ENCODE peak calls at places on chromosome 21, in eight cellular contexts. X is endodermal cell, A is uterus, N is HCT116, C is ascending aorta, D is ovary, K is fibroblast of lung, Q is stomach. Y is an unnamed sample. For H3K27me3, the result is how much of the 10 kb centered on the place peaks cover.

GRCh38 chr21:44294391-44295162 is 5.3 kb upstream of the PFKL start:
- DNase-seq in N (no peak), X (no peak), C (no peak), D (peak), K (no peak), Q (peak), A (peak), Y (no peak)

GRCh38 chr21:45109831-45110492 is 35.6 kb downstream of the ADARB1 start:
- DNase-seq in N (no peak), X (no peak), C (no peak), A (no peak), D (no peak), K (peak), Q (no peak), Y (no peak)

GRCh38 chr21:21464691-21465090 is 466.5 kb downstream of the NCAM2 start:
- DNase-seq in N (no peak), Q (no peak), K (no peak), D (no peak), A (no peak), C (no peak), X (no peak), Y (no peak)

GRCh38 chr21:38219049-38219628 is 37.7 kb upstream of the KCNJ15 start:
- DNase-seq in C (no peak), Q (peak), K (peak), N (peak), D (peak), X (peak), A (peak), Y (peak)

GRCh38 chr21:39799178-39799577 is 54.2 kb downstream of the IGSF5 start:
- DNase-seq in K (no peak), D (no peak), Q (no peak), C (no peak), N (no peak), X (no peak), A (no peak), Y (no peak)

GRCh38 chr21:42678118-42678430 is 24.7 kb downstream of the PDE9A start:
- DNase-seq in C (no peak), Q (no peak), K (no peak), A (no peak), D (no peak), N (no peak), X (no peak), Y (no peak)

GRCh38 chr21:17537299-17537698 is 24.5 kb downstream of the CXADR start:
- DNase-seq in A (no peak), K (no peak), D (no peak), N (no peak), Q (no peak), C (no peak), X (no peak), Y (peak)

GRCh38 chr21:45985471-45986315 is 4.1 kb downstream of the COL6A1 start:
- DNase-seq in D (peak), K (no peak), N (no peak), Q (no peak), A (peak), C (no peak), X (no peak), Y (peak)

GRCh38 chr21:43902441-43902840 is 37.4 kb downstream of the AGPAT3 start:
- DNase-seq in X (no peak), K (no peak), A (peak), C (no peak), Q (no peak), D (no peak), N (no peak), Y (no peak)

GRCh38 chr21:46220275-46220810 is 8.2 kb downstream of the LSS start:
- DNase-seq in C (no peak), A (no peak), N (no peak), X (peak), D (peak), Q (no peak), K (no peak), Y (no peak)

GRCh38 chr21:17679002-17679600 is 66.4 kb upstream of the BTG3 start:
- DNase-seq in D (no peak), N (peak), C (no peak), A (no peak), X (no peak), K (peak), Q (no peak), Y (peak)

GRCh38 chr21:45162809-45163208 is 88.4 kb downstream of the ADARB1 start:
- DNase-seq in X (peak), C (no peak), A (no peak), K (no peak), Q (no peak), N (no peak), D (no peak), Y (no peak)

GRCh38 chr21:15809818-15810217 is 80.0 kb downstream of the USP25 start:
- DNase-seq in C (no peak), A (no peak), D (no peak), X (no peak), N (no peak), K (peak), Q (no peak), Y (no peak)

GRCh38 chr21:45756669-45757068 is 113.1 kb downstream of the PCBP3 start:
- DNase-seq in D (no peak), X (no peak), N (no peak), C (no peak), A (no peak), Q (no peak), K (no peak), Y (no peak)

GRCh38 chr21:17438642-17439041 is 74.2 kb upstream of the CXADR start:
- DNase-seq in D (no peak), A (no peak), Q (no peak), C (no peak), N (no peak), K (no peak), X (peak), Y (no peak)

GRCh38 chr21:45334134-45334533 is 46.4 kb upstream of the POFUT2 start:
- DNase-seq in Q (no peak), K (no peak), A (no peak), C (no peak), D (peak), X (no peak), N (no peak), Y (no peak)

GRCh38 chr21:15332572-15332971 is 267.8 kb upstream of the NRIP1 start:
- DNase-seq in A (no peak), N (no peak), D (no peak), K (no peak), Q (no peak), C (no peak), X (no peak), Y (no peak)

GRCh38 chr21:45091540-45092322 is 17.4 kb downstream of the ADARB1 start:
- DNase-seq in D (no peak), C (no peak), Q (no peak), A (no peak), N (no peak), X (no peak), K (no peak), Y (no peak)

GRCh38 chr21:27134513-27134912 is 167.6 kb upstream of the ADAMTS5 start:
- DNase-seq in D (no peak), X (no peak), K (peak), C (no peak), N (no peak), Q (no peak), A (no peak), Y (no peak)

GRCh38 chr21:46154155-46154954 is 1.0 kb downstream of the FTCD start:
- DNase-seq in D (peak), C (peak), K (no peak), N (no peak), X (peak), Q (peak), A (peak), Y (no peak)

GRCh38 chr21:45264919-45265515 is 22.7 kb downstream of the POFUT2 start:
- DNase-seq in K (no peak), N (no peak), A (no peak), Q (peak), D (peak), C (no peak), X (peak), Y (no peak)

GRCh38 chr21:37496972-37497371 is 130.4 kb downstream of the DYRK1A start:
- DNase-seq in Q (no peak), K (no peak), N (no peak), D (no peak), A (no peak), C (no peak), X (no peak), Y (no peak)

GRCh38 chr21:46055863-46056281 is 42.0 kb upstream of the COL6A2 start:
- DNase-seq in A (peak), D (peak), C (no peak), Q (no peak), K (peak), X (peak), N (no peak), Y (peak)

GRCh38 chr21:31348188-31348587 is 4.1 kb upstream of the TIAM1 start:
- DNase-seq in C (no peak), D (no peak), Q (no peak), X (peak), N (no peak), A (no peak), K (no peak), Y (no peak)

GRCh38 chr21:36254106-36254941 is 65.7 kb upstream of the MORC3 start:
- DNase-seq in A (no peak), D (no peak), Q (no peak), K (no peak), N (no peak), X (no peak), C (no peak), Y (no peak)

GRCh38 chr21:45319461-45320211 is 31.9 kb upstream of the POFUT2 start:
- DNase-seq in D (peak), K (peak), N (no peak), C (peak), A (no peak), X (peak), Q (no peak), Y (no peak)

GRCh38 chr21:42880352-42880751 is 1.0 kb upstream of the WDR4 start:
- DNase-seq in D (no peak), Q (no peak), C (no peak), X (no peak), K (no peak), A (no peak), N (no peak), Y (no peak)

GRCh38 chr21:38741976-38742309 is 63.8 kb upstream of the ETS2 start:
- DNase-seq in Q (no peak), K (no peak), N (no peak), D (no peak), C (no peak), A (no peak), X (no peak), Y (no peak)

GRCh38 chr21:42846221-42846620 is 33.1 kb downstream of the WDR4 start:
- DNase-seq in K (no peak), N (no peak), A (no peak), D (no peak), Q (no peak), C (no peak), X (no peak), Y (peak)

GRCh38 chr21:44855572-44855971 is 17.9 kb downstream of the PTTG1IP start:
- DNase-seq in A (no peak), N (no peak), K (no peak), X (no peak), Q (no peak), D (no peak), C (no peak), Y (no peak)

GRCh38 chr21:38716088-38716487 is 89.6 kb upstream of the ETS2 start:
- DNase-seq in X (no peak), K (no peak), Q (no peak), N (no peak), C (no peak), D (no peak), A (no peak), Y (no peak)

GRCh38 chr21:45846373-45847160 is 135.0 kb upstream of the COL6A1 start:
- DNase-seq in A (peak), N (no peak), K (peak), Q (no peak), X (peak), C (no peak), D (no peak), Y (peak)

GRCh38 chr21:31317688-31318087 is 26.4 kb downstream of the TIAM1 start:
- DNase-seq in N (no peak), A (no peak), Q (no peak), K (no peak), C (no peak), X (no peak), D (no peak), Y (no peak)

GRCh38 chr21:36699026-36699545 is at the start of gene SIM2:
- DNase-seq in C (no peak), D (no peak), Q (peak), A (no peak), N (peak), K (peak), X (peak), Y (peak)

DNA sequence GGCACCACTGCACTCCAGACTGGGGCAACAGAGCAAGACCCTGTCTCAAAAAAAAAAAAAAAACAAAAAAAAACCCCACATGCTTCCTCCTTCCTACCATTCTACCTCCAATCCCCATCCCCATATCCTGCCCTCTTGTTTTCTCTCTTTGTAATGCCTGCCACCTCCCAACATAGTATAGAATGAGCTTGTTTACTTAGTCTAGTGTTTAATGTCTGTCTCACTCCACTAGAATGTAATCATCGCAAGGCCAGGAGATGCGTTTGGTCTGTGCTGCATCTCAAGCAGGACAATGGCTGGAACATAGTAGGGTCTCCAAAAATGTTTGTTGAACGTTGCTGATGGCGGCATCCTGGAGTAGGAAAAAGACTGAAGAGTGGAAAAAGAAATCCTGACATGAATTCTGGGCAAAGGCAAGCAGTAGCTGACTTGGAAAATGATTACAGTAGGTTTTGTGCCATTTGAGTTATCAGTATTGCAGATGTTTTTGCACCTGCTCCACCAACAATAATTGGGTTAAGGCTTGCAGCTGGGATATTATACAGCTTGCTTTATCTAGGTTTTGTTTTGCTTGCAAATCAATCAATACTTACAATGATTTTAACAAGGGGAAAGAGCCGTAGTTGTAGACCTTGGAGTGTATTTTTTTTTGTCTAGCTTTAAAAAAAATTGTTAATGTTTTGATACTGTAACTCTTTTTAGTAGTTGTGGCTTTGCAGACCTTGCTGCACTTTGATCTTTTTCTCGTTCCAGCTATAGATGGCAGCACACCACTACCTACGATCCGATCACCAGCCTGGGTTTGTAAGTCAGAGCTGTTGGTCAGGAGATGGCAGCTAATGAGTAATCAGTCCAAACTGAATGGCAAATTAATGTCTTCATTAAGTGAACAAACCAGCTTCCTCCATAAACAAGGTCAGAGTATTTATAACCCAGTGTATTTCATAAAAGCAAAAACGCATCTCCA is 62.4 kb downstream of the BACH1 start:
- DNase-seq in A (no peak), D (no peak), K (no peak), N (no peak), Q (no peak), C (no peak), X (no peak), Y (peak)
- TF ChIP-seq CTCF in A (no peak), D (no peak), K (no peak), N (no peak), Q (no peak), C (no peak), X (peak), Y (peak)

GRCh38 chr21:35026617-35027557 is 22.2 kb downstream of the RUNX1 start:
- DNase-seq in D (no peak), K (peak), C (no peak), A (no peak), Q (peak), X (peak), N (no peak), Y (peak)
- H3K4me3 ChIP-seq in D (no peak), K (peak), C (peak), A (no peak), Q (peak), X (no peak), N (no peak), Y (no peak)

GRCh38 chr21:32415451-32415850 is 2.9 kb downstream of the EVA1C start:
- DNase-seq in N (no peak), D (no peak), K (no peak), C (no peak), Q (no peak), X (no peak), A (no peak), Y (no peak)
- H3K27me3 ChIP-seq in N (under half), D (under half), K (under half), C (under half), Q (under half), X (half or more), A (under half), Y (under half)

DNA sequence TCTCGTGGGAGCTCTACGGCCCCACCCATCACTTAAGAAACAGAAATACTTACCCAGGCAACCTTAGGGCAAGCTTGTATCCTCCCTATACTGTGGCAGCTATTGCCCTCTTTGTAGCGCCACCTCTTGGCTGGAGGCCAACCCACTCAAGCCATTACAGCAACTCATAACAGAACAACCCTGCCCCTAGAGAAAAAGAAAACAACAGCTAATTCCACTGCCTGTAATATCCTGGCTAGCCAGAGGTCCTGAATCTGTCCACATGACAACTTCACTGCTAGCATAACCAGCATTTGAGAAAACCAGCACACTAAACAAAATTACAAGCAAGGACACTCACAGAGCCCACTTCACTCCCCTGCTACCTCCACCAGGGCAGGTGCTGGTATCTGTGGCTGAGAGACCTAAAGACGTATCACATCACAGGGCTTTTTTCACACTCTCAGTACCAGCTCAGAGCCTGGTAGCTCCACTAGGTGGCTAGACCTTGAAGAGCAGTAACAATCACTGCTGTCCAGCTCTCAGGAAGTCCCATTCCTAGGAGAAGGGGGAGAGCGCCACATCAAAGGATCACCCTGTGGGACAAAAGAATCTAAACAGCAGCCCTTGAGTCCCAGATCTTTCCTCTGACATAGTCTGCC is 14.5 kb upstream of the MX1 start:
- DNase-seq in A (no peak), K (no peak), N (no peak), Q (peak), D (no peak), X (peak), C (no peak), Y (no peak)
- TF ChIP-seq CTCF in A (no peak), K (no peak), N (no peak), Q (no peak), D (no peak), X (peak), C (no peak), Y (peak)

GRCh38 chr21:25827513-25827912 is 92.7 kb downstream of the GABPA start:
- DNase-seq in K (no peak), N (no peak), Q (no peak), D (no peak), A (no peak), C (no peak), X (no peak), Y (no peak)
- H3K4me3 ChIP-seq in K (no peak), N (no peak), Q (no peak), D (no peak), A (no peak), C (no peak), X (no peak), Y (no peak)

DNA sequence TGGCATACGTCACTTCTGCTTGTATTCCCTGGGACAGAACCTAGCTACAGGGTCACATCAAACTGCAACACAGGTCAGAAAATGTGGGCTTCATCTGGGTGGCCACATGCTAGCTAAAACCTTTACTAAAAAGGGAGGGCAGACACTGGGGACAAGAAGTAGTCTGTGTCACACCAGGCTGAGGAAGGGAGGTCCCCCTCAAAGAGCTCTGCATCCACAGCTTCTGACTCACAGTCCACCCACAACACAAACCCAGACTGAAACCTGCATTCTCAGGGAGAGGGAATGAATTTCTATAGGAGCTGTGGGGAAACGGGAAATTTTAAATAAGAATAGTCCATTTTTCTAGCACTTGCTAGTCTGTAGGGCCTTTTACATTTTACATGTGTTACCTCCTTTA is 16.2 kb downstream of the OLIG2 start:
- DNase-seq in X (no peak), D (no peak), Q (no peak), C (no peak), K (peak), A (no peak), N (no peak), Y (no peak)
- H3K27me3 ChIP-seq in X (under half), D (under half), Q (half or more), C (under half), K (under half), A (under half), N (under half), Y (under half)